ENCODE peak calls at places on chromosomes 13 and 19, in five cellular contexts. One of them, this sample, is unnamed.

GRCh38 chr13:19601749-19602725 is 31.4 kb upstream of the MPHOSPH8 start:
- DNase-seq in GM23338: peak; percentile 82
- DNase-seq in stomach: peak; percentile 37
- DNase-seq in Panc1: no peak
- DNase-seq in endothelial cell of umbilical vein: peak; percentile 52
- DNase-seq in this sample: no peak

GRCh38 chr13:51070005-51070649 is 40.9 kb downstream of the C13orf42 start:
- DNase-seq in GM23338: peak; percentile 95
- DNase-seq in stomach: peak; percentile 87
- DNase-seq in Panc1: peak; percentile 72
- DNase-seq in endothelial cell of umbilical vein: peak; percentile 76
- DNase-seq in this sample: peak; percentile 87

GRCh38 chr13:41917641-41918040 is 43.3 kb downstream of the VWA8 start:
- DNase-seq in GM23338: no peak
- DNase-seq in stomach: no peak
- DNase-seq in Panc1: no peak
- DNase-seq in endothelial cell of umbilical vein: peak; percentile 57
- DNase-seq in this sample: no peak

GRCh38 chr13:113297370-113297871 is 382 bp downstream of the LAMP1 start:
- DNase-seq in GM23338: peak; percentile 34
- DNase-seq in stomach: no peak
- DNase-seq in Panc1: no peak
- DNase-seq in endothelial cell of umbilical vein: peak; percentile 28
- DNase-seq in this sample: peak; percentile 77

GRCh38 chr19:383922-384800 is 24.8 kb downstream of the C2CD4C start:
- DNase-seq in GM23338: peak; percentile 89
- DNase-seq in stomach: peak; percentile 40
- DNase-seq in Panc1: no peak
- DNase-seq in endothelial cell of umbilical vein: peak; percentile 34
- DNase-seq in this sample: peak; percentile 65

GRCh38 chr13:113927661-113928581 is 46.0 kb downstream of the C13orf46 start:
- DNase-seq in GM23338: no peak
- DNase-seq in stomach: peak; percentile 32
- DNase-seq in Panc1: no peak
- DNase-seq in endothelial cell of umbilical vein: no peak
- DNase-seq in this sample: peak; percentile 85

GRCh38 chr19:43719378-43719868 is 3.5 kb downstream of the IRGC start:
- DNase-seq in GM23338: no peak
- DNase-seq in stomach: no peak
- DNase-seq in Panc1: no peak
- DNase-seq in endothelial cell of umbilical vein: no peak
- DNase-seq in this sample: no peak

GRCh38 chr19:44356383-44357111 is at the start of gene ZNF112:
- DNase-seq in GM23338: peak; percentile 98
- DNase-seq in stomach: peak; percentile 90
- DNase-seq in Panc1: peak; percentile 69
- DNase-seq in endothelial cell of umbilical vein: peak; percentile 93
- DNase-seq in this sample: peak; percentile 93

GRCh38 chr13:44637581-44637980 is 61.5 kb upstream of the TSC22D1 start:
- DNase-seq in GM23338: no peak
- DNase-seq in stomach: no peak
- DNase-seq in Panc1: no peak
- DNase-seq in endothelial cell of umbilical vein: no peak
- DNase-seq in this sample: no peak

GRCh38 chr13:64912141-64912540 is 2318.0 kb downstream of the PCDH9 start:
- DNase-seq in GM23338: no peak
- DNase-seq in stomach: no peak
- DNase-seq in Panc1: no peak
- DNase-seq in endothelial cell of umbilical vein: peak; percentile 67
- DNase-seq in this sample: no peak

GRCh38 chr13:90545070-90545840 is 802.2 kb upstream of the MIR17HG start:
- DNase-seq in GM23338: no peak
- DNase-seq in stomach: no peak
- DNase-seq in Panc1: no peak
- DNase-seq in endothelial cell of umbilical vein: no peak
- DNase-seq in this sample: no peak

GRCh38 chr13:69389899-69390298 is 717.7 kb upstream of the ATXN8OS start:
- DNase-seq in GM23338: no peak
- DNase-seq in stomach: no peak
- DNase-seq in Panc1: no peak
- DNase-seq in endothelial cell of umbilical vein: no peak
- DNase-seq in this sample: no peak

GRCh38 chr13:24361138-24361537 is 51.8 kb downstream of the C1QTNF9 start:
- DNase-seq in GM23338: no peak
- DNase-seq in stomach: peak; percentile 32
- DNase-seq in Panc1: no peak
- DNase-seq in endothelial cell of umbilical vein: no peak
- DNase-seq in this sample: no peak

GRCh38 chr19:17244618-17245534 is 843 bp downstream of the NR2F6 start:
- DNase-seq in GM23338: peak; percentile 60
- DNase-seq in stomach: peak; percentile 64
- DNase-seq in Panc1: no peak
- DNase-seq in endothelial cell of umbilical vein: no peak
- DNase-seq in this sample: no peak

GRCh38 chr19:38321646-38322323 is 2.1 kb downstream of the KCNK6 start:
- DNase-seq in GM23338: no peak
- DNase-seq in stomach: no peak
- DNase-seq in Panc1: no peak
- DNase-seq in endothelial cell of umbilical vein: no peak
- DNase-seq in this sample: peak; percentile 98

GRCh38 chr13:22278336-22278929 is 607.6 kb downstream of the FGF9 start:
- DNase-seq in GM23338: peak; percentile 71
- DNase-seq in stomach: peak; percentile 72
- DNase-seq in Panc1: peak; percentile 0
- DNase-seq in endothelial cell of umbilical vein: no peak
- DNase-seq in this sample: no peak

GRCh38 chr19:33388817-33389573 is 15.5 kb downstream of the CEBPG start:
- DNase-seq in GM23338: no peak
- DNase-seq in stomach: no peak
- DNase-seq in Panc1: no peak
- DNase-seq in endothelial cell of umbilical vein: no peak
- DNase-seq in this sample: peak; percentile 71

GRCh38 chr13:94009696-94010095 is 469.8 kb downstream of the DCT start:
- DNase-seq in GM23338: no peak
- DNase-seq in stomach: no peak
- DNase-seq in Panc1: no peak
- DNase-seq in endothelial cell of umbilical vein: no peak
- DNase-seq in this sample: no peak

GRCh38 chr19:17555929-17556813 is 722 bp downstream of the COLGALT1 start:
- DNase-seq in GM23338: peak; percentile 81
- DNase-seq in stomach: peak; percentile 69
- DNase-seq in Panc1: no peak
- DNase-seq in endothelial cell of umbilical vein: peak; percentile 55
- DNase-seq in this sample: peak; percentile 85

GRCh38 chr13:29835280-29836061 is 14.9 kb downstream of the UBL3 start:
- DNase-seq in GM23338: peak; percentile 57
- DNase-seq in stomach: no peak
- DNase-seq in Panc1: no peak
- DNase-seq in endothelial cell of umbilical vein: no peak
- DNase-seq in this sample: no peak

GRCh38 chr19:10000171-10000826 is 10.0 kb downstream of the COL5A3 start:
- DNase-seq in GM23338: peak; percentile 89
- DNase-seq in stomach: peak; percentile 70
- DNase-seq in Panc1: peak; percentile 36
- DNase-seq in endothelial cell of umbilical vein: peak; percentile 68
- DNase-seq in this sample: peak; percentile 84

GRCh38 chr19:4320419-4320818 is 16.0 kb downstream of the FSD1 start:
- DNase-seq in GM23338: no peak
- DNase-seq in stomach: no peak
- DNase-seq in Panc1: no peak
- DNase-seq in endothelial cell of umbilical vein: no peak
- DNase-seq in this sample: no peak

GRCh38 chr13:41212881-41213280 is 18.5 kb upstream of the KBTBD7 start:
- DNase-seq in GM23338: no peak
- DNase-seq in stomach: no peak
- DNase-seq in Panc1: no peak
- DNase-seq in endothelial cell of umbilical vein: no peak
- DNase-seq in this sample: no peak

GRCh38 chr19:40279120-40279551 is 6.0 kb downstream of the AKT2 start:
- DNase-seq in GM23338: no peak
- DNase-seq in stomach: no peak
- DNase-seq in Panc1: no peak
- DNase-seq in endothelial cell of umbilical vein: no peak
- DNase-seq in this sample: peak; percentile 87

GRCh38 chr13:50588736-50589135 is 254.8 kb downstream of the DLEU7 start:
- DNase-seq in GM23338: no peak
- DNase-seq in stomach: no peak
- DNase-seq in Panc1: no peak
- DNase-seq in endothelial cell of umbilical vein: no peak
- DNase-seq in this sample: no peak

GRCh38 chr13:97843201-97843600 is 110.3 kb upstream of the IPO5 start:
- DNase-seq in GM23338: no peak
- DNase-seq in stomach: no peak
- DNase-seq in Panc1: no peak
- DNase-seq in endothelial cell of umbilical vein: no peak
- DNase-seq in this sample: no peak

GRCh38 chr19:7772752-7773291 is 9.8 kb downstream of the CLEC4M start:
- DNase-seq in GM23338: no peak
- DNase-seq in stomach: no peak
- DNase-seq in Panc1: no peak
- DNase-seq in endothelial cell of umbilical vein: no peak
- DNase-seq in this sample: no peak

GRCh38 chr13:60018536-60018935 is 145.2 kb downstream of the DIAPH3 start:
- DNase-seq in GM23338: no peak
- DNase-seq in stomach: no peak
- DNase-seq in Panc1: no peak
- DNase-seq in endothelial cell of umbilical vein: no peak
- DNase-seq in this sample: no peak

GRCh38 chr19:55131421-55131820 is 14.0 kb upstream of the PPP1R12C start:
- DNase-seq in GM23338: no peak
- DNase-seq in stomach: no peak
- DNase-seq in Panc1: no peak
- DNase-seq in endothelial cell of umbilical vein: no peak
- DNase-seq in this sample: no peak

GRCh38 chr13:25064396-25064795 is 31.5 kb upstream of the PABPC3 start:
- DNase-seq in GM23338: no peak
- DNase-seq in stomach: no peak
- DNase-seq in Panc1: no peak
- DNase-seq in endothelial cell of umbilical vein: no peak
- DNase-seq in this sample: no peak

GRCh38 chr13:36965767-36966166 is 33.4 kb downstream of the ALG5 start:
- DNase-seq in GM23338: no peak
- DNase-seq in stomach: no peak
- DNase-seq in Panc1: no peak
- DNase-seq in endothelial cell of umbilical vein: peak; percentile 95
- DNase-seq in this sample: no peak

GRCh38 chr19:1748703-1749341 is 4.5 kb upstream of the ONECUT3 start:
- DNase-seq in GM23338: no peak
- DNase-seq in stomach: no peak
- DNase-seq in Panc1: no peak
- DNase-seq in endothelial cell of umbilical vein: no peak
- DNase-seq in this sample: no peak
- H3K27me3 ChIP-seq in GM23338: peaks cover 97% of the 10 kb centered on the region
- H3K27me3 ChIP-seq in stomach: peaks cover 57% of the 10 kb centered on the region
- H3K27me3 ChIP-seq in Panc1: no peaks in the 10 kb centered on the region
- H3K27me3 ChIP-seq in endothelial cell of umbilical vein: peaks cover 49% of the 10 kb centered on the region
- H3K27me3 ChIP-seq in this sample: peaks cover 94% of the 10 kb centered on the region

DNA sequence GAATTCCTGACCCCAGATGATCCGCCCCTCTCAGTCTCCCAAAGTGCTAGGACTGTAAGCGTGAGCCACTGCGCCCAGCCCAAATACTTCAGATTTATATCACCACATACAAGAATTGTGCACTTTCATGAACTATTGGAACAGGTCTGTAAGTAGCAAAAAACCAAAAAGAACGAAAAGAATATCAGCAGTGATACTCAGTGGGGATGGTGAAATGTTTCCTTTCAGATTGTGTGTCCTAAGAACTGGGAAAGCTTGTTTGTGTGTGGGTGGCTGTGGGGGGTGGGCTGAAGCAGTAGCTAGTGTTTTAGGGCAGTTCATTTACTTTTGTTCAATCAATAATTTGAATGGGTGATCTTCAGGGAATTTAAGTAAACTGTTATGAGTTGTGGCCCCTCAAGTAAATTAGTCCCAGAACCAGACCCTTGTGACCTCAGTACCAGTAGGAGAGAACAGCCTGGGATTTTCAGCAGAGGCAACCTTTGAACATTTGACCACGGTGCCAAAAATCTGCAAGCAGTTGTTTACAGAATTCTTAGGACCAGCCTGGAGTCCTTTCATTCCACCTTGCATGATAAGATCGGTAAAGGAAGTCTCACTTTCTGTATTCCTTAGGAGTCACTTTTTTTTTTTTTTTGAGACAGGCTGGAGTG is 106.6 kb downstream of the LRCH1 start:
- DNase-seq in GM23338: no peak
- DNase-seq in stomach: peak; percentile 58
- DNase-seq in Panc1: no peak
- DNase-seq in endothelial cell of umbilical vein: no peak
- DNase-seq in this sample: no peak
- TF ChIP-seq POLR2AphosphoS5 in GM23338: no peak
- TF ChIP-seq POLR2AphosphoS5 in stomach: peak; percentile 42
- TF ChIP-seq POLR2AphosphoS5 in Panc1: no peak
- TF ChIP-seq POLR2AphosphoS5 in endothelial cell of umbilical vein: no peak
- TF ChIP-seq POLR2AphosphoS5 in this sample: no peak

GRCh38 chr19:19626516-19627441 is 1.2 kb downstream of the LPAR2 start:
- DNase-seq in GM23338: no peak
- DNase-seq in stomach: peak; percentile 38
- DNase-seq in Panc1: no peak
- DNase-seq in endothelial cell of umbilical vein: no peak
- DNase-seq in this sample: no peak
- H3K4me3 ChIP-seq in GM23338: peak overlapping the region; percentile 82
- H3K4me3 ChIP-seq in stomach: peak overlapping the region; percentile 59
- H3K4me3 ChIP-seq in Panc1: peak overlapping the region; percentile 62
- H3K4me3 ChIP-seq in endothelial cell of umbilical vein: no peak overlapping the region
- H3K4me3 ChIP-seq in this sample: no peak overlapping the region

DNA sequence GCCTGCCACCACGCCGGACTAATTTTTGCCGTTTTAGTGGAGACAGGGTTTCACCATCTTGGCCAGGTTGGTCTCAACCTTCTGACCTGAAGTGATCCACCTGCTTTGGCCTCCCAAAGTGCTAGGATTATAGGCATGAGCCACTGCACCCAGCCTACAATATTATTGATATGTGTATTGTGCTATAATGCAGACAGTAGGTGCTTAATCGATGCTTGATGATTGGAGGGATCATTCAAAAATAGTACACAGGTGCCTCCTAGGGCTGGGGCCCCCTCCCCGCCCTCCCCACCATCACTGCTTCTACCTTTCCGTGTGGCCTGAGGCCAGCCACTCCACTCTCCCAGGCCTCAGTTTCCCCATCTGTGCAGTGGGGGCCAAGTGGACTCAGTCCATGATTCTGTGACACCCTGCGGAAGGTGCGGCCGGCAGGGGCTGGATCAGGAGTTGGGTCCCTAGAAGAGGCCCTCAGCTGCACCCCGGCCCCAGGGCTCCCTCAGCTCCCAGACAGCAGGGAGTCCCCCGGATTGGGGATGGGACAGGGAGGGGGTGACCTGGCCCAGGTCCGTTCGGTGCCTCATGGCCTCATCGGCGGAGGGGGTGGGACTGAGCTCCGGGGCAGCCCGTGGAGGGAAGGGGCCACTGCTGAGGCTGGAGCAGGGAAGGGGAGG is 1.4 kb downstream of the ADAMTSL5 start:
- DNase-seq in GM23338: no peak
- DNase-seq in stomach: no peak
- DNase-seq in Panc1: no peak
- DNase-seq in endothelial cell of umbilical vein: no peak
- DNase-seq in this sample: no peak
- H3K27me3 ChIP-seq in GM23338: peaks cover 8% of the 10 kb centered on the region
- H3K27me3 ChIP-seq in stomach: peaks cover 14% of the 10 kb centered on the region
- H3K27me3 ChIP-seq in Panc1: no peaks in the 10 kb centered on the region
- H3K27me3 ChIP-seq in endothelial cell of umbilical vein: peaks cover 5% of the 10 kb centered on the region
- H3K27me3 ChIP-seq in this sample: no peaks in the 10 kb centered on the region

This sample was measured in sigmoid colon.